ENCODE peak calls at places on chromosomes 5 and 9, in five cellular contexts. S is HepG2, I is fibroblast of lung, U is HCT116, V is PC-3. R is an unnamed sample.

GRCh38 chr5:135056316-135057030 is 22.4 kb upstream of the PITX1 start:
- DNase-seq in I (no peak), U (no peak), S (no peak), V (no peak), R (no peak)

GRCh38 chr5:53397845-53398244 is 82.6 kb upstream of the FST start:
- DNase-seq in V (peak), S (no peak), I (peak), U (peak), R (peak)

GRCh38 chr5:178377583-178378270 is 145.1 kb upstream of the PHYKPL start:
- DNase-seq in S (no peak), V (no peak), U (no peak), I (no peak), R (no peak)

GRCh38 chr9:26159575-26160392 is 481.5 kb upstream of the TUSC1 start:
- DNase-seq in V (no peak), S (no peak), U (no peak), I (no peak), R (no peak)

GRCh38 chr5:169626779-169627178 is 10.3 kb upstream of the DOCK2 start:
- DNase-seq in U (no peak), V (peak), S (no peak), I (peak), R (peak)

GRCh38 chr9:136734837-136735496 is 7.8 kb downstream of the LCN10 start:
- DNase-seq in S (no peak), U (no peak), I (no peak), V (no peak), R (no peak)

GRCh38 chr5:10283927-10284635 is 23.6 kb downstream of the CMBL start:
- DNase-seq in S (peak), I (peak), U (peak), V (peak), R (peak)

GRCh38 chr9:116151966-116152381 is 1.6 kb upstream of the PAPPA start:
- DNase-seq in S (no peak), U (no peak), V (peak), I (peak), R (peak)

GRCh38 chr5:73278693-73279092 is 105.7 kb downstream of the TMEM174 start:
- DNase-seq in V (peak), U (no peak), I (no peak), S (peak), R (peak)

GRCh38 chr5:139799359-139799758 is 3.8 kb downstream of the PSD2 start:
- DNase-seq in V (no peak), U (no peak), I (no peak), S (no peak), R (no peak)

GRCh38 chr5:41275813-41276512 is 62.6 kb upstream of the C6 start:
- DNase-seq in S (no peak), U (no peak), I (no peak), V (no peak), R (no peak)

GRCh38 chr9:93035821-93036351 is 22.6 kb upstream of the SUSD3 start:
- DNase-seq in V (no peak), S (no peak), U (no peak), I (no peak), R (no peak)

DNA sequence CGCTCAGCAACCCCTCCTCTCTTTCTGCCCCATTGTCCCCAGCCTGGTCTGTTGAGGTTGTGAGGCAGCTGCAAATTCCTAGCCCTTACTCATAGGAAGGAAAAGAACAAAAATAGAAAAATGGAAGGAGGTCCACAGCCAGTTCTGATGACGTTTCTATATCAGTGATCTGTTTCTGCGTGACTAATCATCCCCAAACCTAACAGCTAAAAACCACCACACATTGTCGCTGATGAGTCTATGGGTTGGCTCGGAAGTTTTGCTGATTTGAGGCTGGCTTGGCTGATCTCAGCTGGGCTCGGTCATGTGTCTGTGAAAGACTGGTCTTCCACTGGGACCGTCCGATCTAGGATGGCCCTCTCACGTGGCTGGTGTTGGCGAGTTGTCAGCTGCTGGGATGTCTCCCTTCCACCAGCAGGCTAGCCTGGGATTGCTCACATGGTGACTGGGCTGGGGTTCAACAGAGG is 200.6 kb upstream of the ZNF618 start:
- DNase-seq in I (peak), V (peak), U (no peak), S (no peak), R (peak)
- TF ChIP-seq CTCF in I (no peak), V (no peak), U (no peak), S (no peak), R (no peak)

GRCh38 chr9:72315510-72316287 is 49.3 kb downstream of the ZFAND5 start:
- DNase-seq in S (no peak), V (peak), I (peak), U (no peak), R (peak)
- H3K9ac ChIP-seq in S (no peak), V (peak), I (no peak), U (peak), R (no peak)

DNA sequence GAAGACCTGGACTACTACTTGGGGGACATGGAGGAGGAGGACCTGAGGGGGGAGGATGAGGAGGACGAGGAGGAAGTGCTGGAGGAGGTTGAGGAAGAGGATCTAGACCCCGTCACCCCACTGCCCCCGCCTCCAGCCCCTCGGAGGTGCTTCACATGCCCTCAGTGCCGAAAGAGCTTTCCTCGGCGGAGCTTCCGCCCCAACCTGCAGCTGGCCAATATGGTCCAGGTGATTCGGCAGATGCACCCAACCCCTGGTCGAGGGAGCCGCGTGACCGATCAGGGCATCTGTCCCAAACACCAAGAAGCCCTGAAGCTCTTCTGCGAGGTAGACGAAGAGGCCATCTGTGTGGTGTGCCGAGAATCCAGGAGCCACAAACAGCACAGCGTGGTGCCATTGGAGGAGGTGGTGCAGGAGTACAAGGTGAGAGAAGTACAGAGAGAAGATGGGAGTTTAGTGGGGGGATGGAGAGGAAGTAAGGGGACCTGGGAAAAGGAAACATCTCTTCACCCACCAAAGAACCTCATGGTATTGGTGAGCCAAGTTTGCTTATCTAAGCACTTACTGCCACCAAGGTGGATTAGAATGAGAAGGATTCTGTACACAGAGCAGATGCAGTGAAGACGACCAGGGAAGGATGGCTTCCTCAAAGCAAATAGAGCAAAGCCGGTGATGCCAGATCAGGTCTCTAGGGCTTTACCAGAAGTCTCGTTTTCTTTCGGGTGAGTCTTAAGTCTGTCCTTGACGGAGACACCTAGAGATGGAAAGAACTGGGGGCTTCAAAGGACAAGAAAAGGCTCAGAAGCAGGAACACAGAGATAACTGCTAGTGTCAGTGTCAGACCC is 1.5 kb downstream of the TRIM41 start:
- DNase-seq in V (no peak), S (no peak), U (no peak), I (no peak), R (no peak)
- H2AFZ ChIP-seq in V (no peak), S (no peak), U (no peak), I (peak), R (peak)

GRCh38 chr5:181260720-181261319 is at the start of gene TRIM52:
- DNase-seq in I (peak), V (peak), S (peak), U (peak), R (peak)
- TF ChIP-seq CTCF in I (no peak), V (no peak), S (peak), U (no peak), R (no peak)

GRCh38 chr5:71938886-71939285 is 168.4 kb upstream of the MAP1B start:
- DNase-seq in U (no peak), S (peak), I (no peak), V (peak), R (peak)

GRCh38 chr5:71946631-71947030 is 160.6 kb upstream of the MAP1B start:
- DNase-seq in U (no peak), V (no peak), I (no peak), S (no peak), R (no peak)

GRCh38 chr5:71939452-71939932 is 167.8 kb upstream of the MAP1B start:
- DNase-seq in U (no peak), V (no peak), I (no peak), S (no peak), R (no peak)

GRCh38 chr5:71948206-71948605 is 159.1 kb upstream of the MAP1B start:
- DNase-seq in U (no peak), S (no peak), V (no peak), I (no peak), R (no peak)

GRCh38 chr5:71943874-71944273 is 163.4 kb upstream of the MAP1B start:
- DNase-seq in U (no peak), V (no peak), I (no peak), S (no peak), R (no peak)
- H3K9ac ChIP-seq in U (no peak), V (no peak), I (no peak), S (no peak), R (no peak)

DNA sequence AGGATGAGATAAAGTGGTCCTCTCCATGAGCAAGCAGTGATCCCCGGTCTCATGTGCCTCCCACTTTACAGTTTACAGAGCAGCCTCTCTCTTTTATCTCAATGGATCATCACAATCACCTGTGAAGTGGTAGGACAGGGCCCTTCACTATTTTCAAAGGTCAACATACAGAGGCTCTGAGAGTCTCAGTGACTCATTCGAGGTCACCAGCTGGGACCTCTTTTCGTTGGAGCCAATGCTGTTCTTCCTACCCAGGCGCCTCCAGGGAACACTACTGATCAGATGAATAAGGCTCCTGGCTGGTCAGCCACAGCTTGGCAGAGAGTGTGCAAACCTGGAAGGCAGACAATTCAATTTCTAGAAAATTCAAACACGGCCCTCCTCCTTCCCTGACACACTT is 16.6 kb downstream of the GGTA1 start:
- DNase-seq in I (no peak), U (no peak), S (peak), V (no peak), R (no peak)
- H2AFZ ChIP-seq in I (no peak), U (no peak), S (no peak), V (no peak), R (no peak)

DNA sequence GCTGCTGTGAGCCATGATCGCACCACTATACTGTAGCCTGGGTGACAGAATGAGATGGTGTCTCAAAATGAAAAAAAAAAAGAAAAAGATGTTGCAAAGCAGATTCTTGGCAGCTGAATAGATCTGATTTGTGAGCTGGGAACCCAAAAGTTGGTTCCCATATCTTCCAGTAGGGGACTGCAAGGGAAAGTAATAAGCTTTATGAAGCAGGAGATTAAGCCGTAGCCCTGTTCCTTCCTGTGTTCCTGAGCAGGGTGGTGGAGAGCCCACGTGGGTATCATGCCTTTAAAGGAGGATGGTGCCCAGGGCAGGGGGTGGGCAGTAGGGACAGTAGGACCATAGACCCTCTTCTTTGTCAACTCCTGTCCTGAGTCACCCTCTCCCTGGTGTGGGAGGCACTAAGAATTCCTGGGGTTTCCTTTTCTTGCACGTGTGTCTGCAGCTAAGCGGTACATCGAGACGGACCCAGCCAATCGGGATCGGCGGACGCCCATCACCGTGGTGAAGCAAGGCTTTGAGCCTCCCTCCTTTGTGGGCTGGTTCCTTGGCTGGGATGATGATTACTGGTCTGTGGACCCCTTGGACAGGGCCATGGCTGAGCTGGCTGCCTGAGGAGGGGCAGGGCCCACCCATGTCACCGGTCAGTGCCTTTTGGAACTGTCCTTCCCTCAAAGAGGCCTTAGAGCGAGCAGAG is 37.9 kb downstream of the STOM start:
- DNase-seq in I (peak), V (peak), U (no peak), S (no peak), R (no peak)
- TF ChIP-seq CTCF in I (peak), V (peak), U (peak), S (no peak), R (no peak)

DNA sequence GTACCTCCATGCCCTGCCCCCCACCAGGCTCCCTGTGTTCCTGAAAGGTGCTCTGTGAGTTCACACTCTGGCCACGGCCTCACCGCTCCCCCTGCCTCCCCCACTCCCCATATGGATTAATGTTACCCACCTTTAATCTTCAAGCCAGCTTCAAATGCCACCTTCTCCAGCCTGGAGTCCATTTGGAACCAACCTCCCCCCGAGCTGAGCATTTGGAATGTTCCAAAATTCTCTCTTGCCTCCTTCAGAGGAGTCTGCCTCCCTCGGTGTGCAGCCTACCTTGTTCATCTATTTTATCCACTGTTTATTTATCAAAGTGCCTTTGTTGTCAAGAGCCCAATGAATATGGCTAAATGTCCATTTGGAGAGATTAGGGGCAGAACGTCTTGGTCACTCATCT is 4.3 kb downstream of the GOLGA2 start:
- DNase-seq in V (peak), I (no peak), U (no peak), S (no peak), R (no peak)
- H3K9ac ChIP-seq in V (no peak), I (no peak), U (peak), S (no peak), R (no peak)